ENCODE peak calls at places on chromosomes 7 and 10, in six cellular contexts. One of them, this sample, is unnamed.

GRCh38 chr7:133040617-133041016 is 41.3 kb downstream of the CHCHD3 start:
- DNase-seq in NCI-H1105: peak
- DNase-seq in occipital lobe: no peak
- DNase-seq in ELR: no peak
- DNase-seq in CD8-positive, alpha-beta memory T cell: no peak
- DNase-seq in astrocyte of the spinal cord: no peak
- DNase-seq in this sample: no peak

GRCh38 chr10:117684673-117685211 is 142.2 kb downstream of the EMX2 start:
- DNase-seq in CD8-positive, alpha-beta memory T cell: no peak
- DNase-seq in astrocyte of the spinal cord: no peak
- DNase-seq in NCI-H1105: peak
- DNase-seq in ELR: peak
- DNase-seq in occipital lobe: no peak
- DNase-seq in this sample: peak

GRCh38 chr10:3835770-3836169 is 50.8 kb upstream of the KLF6 start:
- DNase-seq in NCI-H1105: no peak
- DNase-seq in CD8-positive, alpha-beta memory T cell: no peak
- DNase-seq in astrocyte of the spinal cord: no peak
- DNase-seq in occipital lobe: no peak
- DNase-seq in ELR: no peak
- DNase-seq in this sample: no peak

GRCh38 chr10:17435187-17435586 is 19.2 kb downstream of the ST8SIA6 start:
- DNase-seq in NCI-H1105: no peak
- DNase-seq in CD8-positive, alpha-beta memory T cell: no peak
- DNase-seq in occipital lobe: no peak
- DNase-seq in astrocyte of the spinal cord: no peak
- DNase-seq in ELR: no peak
- DNase-seq in this sample: no peak

GRCh38 chr10:30111340-30111980 is 52.1 kb upstream of the JCAD start:
- DNase-seq in NCI-H1105: no peak
- DNase-seq in ELR: peak
- DNase-seq in astrocyte of the spinal cord: peak
- DNase-seq in occipital lobe: no peak
- DNase-seq in CD8-positive, alpha-beta memory T cell: no peak
- DNase-seq in this sample: no peak

GRCh38 chr7:29343379-29343778 is 148.8 kb downstream of the CHN2 start:
- DNase-seq in occipital lobe: no peak
- DNase-seq in ELR: no peak
- DNase-seq in astrocyte of the spinal cord: no peak
- DNase-seq in NCI-H1105: no peak
- DNase-seq in CD8-positive, alpha-beta memory T cell: no peak
- DNase-seq in this sample: no peak

GRCh38 chr7:126574276-126574675 is 678.5 kb downstream of the GRM8 start:
- DNase-seq in NCI-H1105: no peak
- DNase-seq in ELR: peak
- DNase-seq in astrocyte of the spinal cord: peak
- DNase-seq in CD8-positive, alpha-beta memory T cell: no peak
- DNase-seq in occipital lobe: no peak
- DNase-seq in this sample: peak

GRCh38 chr7:93817561-93817960 is 73.0 kb downstream of the TFPI2 start:
- DNase-seq in astrocyte of the spinal cord: peak
- DNase-seq in ELR: no peak
- DNase-seq in NCI-H1105: no peak
- DNase-seq in occipital lobe: no peak
- DNase-seq in CD8-positive, alpha-beta memory T cell: no peak
- DNase-seq in this sample: no peak

GRCh38 chr10:124496150-124496549 is 34.5 kb downstream of the LHPP start:
- DNase-seq in astrocyte of the spinal cord: no peak
- DNase-seq in CD8-positive, alpha-beta memory T cell: no peak
- DNase-seq in occipital lobe: no peak
- DNase-seq in ELR: no peak
- DNase-seq in NCI-H1105: no peak
- DNase-seq in this sample: no peak

GRCh38 chr7:140364819-140365218 is 33.5 kb downstream of the SLC37A3 start:
- DNase-seq in ELR: no peak
- DNase-seq in occipital lobe: no peak
- DNase-seq in NCI-H1105: peak
- DNase-seq in astrocyte of the spinal cord: no peak
- DNase-seq in CD8-positive, alpha-beta memory T cell: no peak
- DNase-seq in this sample: no peak

GRCh38 chr10:71797533-71798307 is 24.4 kb upstream of the VSIR start:
- DNase-seq in CD8-positive, alpha-beta memory T cell: peak
- DNase-seq in occipital lobe: no peak
- DNase-seq in NCI-H1105: no peak
- DNase-seq in ELR: no peak
- DNase-seq in astrocyte of the spinal cord: no peak
- DNase-seq in this sample: no peak

GRCh38 chr10:9038146-9038714 is 983.7 kb downstream of the GATA3 start:
- DNase-seq in ELR: no peak
- DNase-seq in occipital lobe: peak
- DNase-seq in NCI-H1105: no peak
- DNase-seq in CD8-positive, alpha-beta memory T cell: no peak
- DNase-seq in astrocyte of the spinal cord: no peak
- DNase-seq in this sample: no peak